ENCODE peak calls at places on chromosome 1, in six cellular contexts. D, L, X, J, S and M are unnamed samples.

GRCh38 chr1:10171105-10171767 is 39.1 kb upstream of the KIF1B start:
- DNase-seq in D (no peak), L (no peak), X (no peak), J (no peak), S (no peak), M (no peak)

GRCh38 chr1:70038025-70038424 is 167.4 kb downstream of the LRRC40 start:
- DNase-seq in D (no peak), L (peak), X (peak), J (no peak), S (no peak), M (no peak)

GRCh38 chr1:182633657-182634281 is 29.6 kb upstream of the RGS16 start:
- DNase-seq in D (peak), L (no peak), X (no peak), J (no peak), S (no peak), M (no peak)

GRCh38 chr1:156495401-156496140 is 5.0 kb downstream of the MEF2D start:
- DNase-seq in D (no peak), L (peak), X (no peak), J (no peak), S (no peak), M (no peak)

GRCh38 chr1:6602669-6603423 is at the start of gene KLHL21:
- DNase-seq in D (peak), L (peak), X (peak), J (peak), S (peak), M (peak)

GRCh38 chr1:199295102-199295501 is 656.3 kb downstream of the PTPRC start:
- DNase-seq in D (no peak), L (no peak), X (no peak), J (no peak), S (no peak), M (no peak)

GRCh38 chr1:116431870-116432500 is 58.9 kb downstream of the ATP1A1 start:
- DNase-seq in D (no peak), L (no peak), X (no peak), J (no peak), S (no peak), M (no peak)

GRCh38 chr1:94020764-94021579 is 100.0 kb downstream of the ABCA4 start:
- DNase-seq in D (no peak), L (peak), X (peak), J (no peak), S (no peak), M (no peak)

GRCh38 chr1:246588322-246588721 is 22.1 kb downstream of the CNST start:
- DNase-seq in D (no peak), L (peak), X (peak), J (no peak), S (no peak), M (no peak)

GRCh38 chr1:237103021-237103420 is 61.0 kb downstream of the RYR2 start:
- DNase-seq in D (no peak), L (no peak), X (no peak), J (no peak), S (no peak), M (no peak)

DNA sequence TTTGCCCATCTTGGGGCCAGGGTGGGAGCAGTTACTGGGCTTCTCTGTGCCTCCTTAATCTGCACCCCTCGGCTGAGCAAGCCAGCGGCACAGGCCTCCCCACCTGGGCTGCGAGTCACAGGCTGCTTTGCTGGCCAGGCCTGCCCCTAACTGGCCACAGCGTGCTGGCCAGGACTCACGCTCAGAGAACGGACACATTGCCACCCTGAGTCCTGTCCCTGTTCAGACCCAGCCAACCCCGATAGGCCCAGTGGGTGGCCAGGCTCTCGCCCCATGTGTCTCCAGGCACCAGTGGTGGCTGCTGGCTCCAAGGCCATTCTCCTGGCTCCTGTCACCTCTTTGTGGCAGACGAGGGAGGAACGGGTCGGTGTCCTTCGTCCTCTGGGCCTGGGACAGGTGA is 61.3 kb downstream of the MORN1 start:
- DNase-seq in D (no peak), L (no peak), X (no peak), J (no peak), S (no peak), M (no peak)
- TF ChIP-seq CTCF in D (no peak), L (no peak), X (no peak), J (no peak), S (no peak), M (no peak)

GRCh38 chr1:90347366-90347765 is 352.5 kb downstream of the ZNF326 start:
- DNase-seq in D (no peak), L (no peak), X (no peak), J (no peak), S (no peak), M (no peak)

GRCh38 chr1:90348934-90349333 is 354.0 kb downstream of the ZNF326 start:
- DNase-seq in D (no peak), L (no peak), X (no peak), J (no peak), S (no peak), M (no peak)

GRCh38 chr1:90351019-90351418 is 356.1 kb downstream of the ZNF326 start:
- DNase-seq in D (no peak), L (no peak), X (no peak), J (no peak), S (no peak), M (no peak)

GRCh38 chr1:90346757-90347156 is 351.8 kb downstream of the ZNF326 start:
- DNase-seq in D (no peak), L (no peak), X (no peak), J (no peak), S (no peak), M (no peak)

DNA sequence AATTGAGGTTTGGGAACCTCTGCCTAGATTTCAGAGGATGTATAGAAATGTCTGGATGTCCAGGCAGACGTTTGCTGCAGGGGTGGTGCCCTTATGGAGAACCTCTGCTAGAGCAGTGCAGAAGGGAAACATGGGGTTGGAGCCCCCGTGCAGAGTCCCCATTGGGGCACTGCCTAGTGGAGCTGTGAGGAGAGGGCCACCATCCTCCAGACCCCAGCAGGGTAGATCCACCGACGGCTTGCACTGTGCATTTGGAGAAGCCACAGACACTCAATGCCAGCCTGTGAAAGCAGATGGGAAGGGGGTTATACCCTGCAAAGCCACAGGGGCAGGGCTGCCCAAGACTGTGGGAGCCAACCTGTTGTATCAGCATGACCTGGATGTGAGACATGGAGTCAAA is 354.6 kb downstream of the ZNF326 start:
- DNase-seq in D (no peak), L (no peak), X (no peak), J (no peak), S (no peak), M (no peak)
- TF ChIP-seq CTCF in D (no peak), L (no peak), X (no peak), J (no peak), S (no peak), M (no peak)

GRCh38 chr1:200346744-200347143 is 63.1 kb downstream of the ZNF281 start:
- DNase-seq in D (no peak), L (peak), X (peak), J (no peak), S (no peak), M (no peak)

GRCh38 chr1:200355815-200356214 is 54.0 kb downstream of the ZNF281 start:
- DNase-seq in D (no peak), L (no peak), X (no peak), J (no peak), S (no peak), M (no peak)

GRCh38 chr1:200353232-200353631 is 56.6 kb downstream of the ZNF281 start:
- DNase-seq in D (no peak), L (peak), X (no peak), J (no peak), S (no peak), M (no peak)

GRCh38 chr1:200354243-200354642 is 55.6 kb downstream of the ZNF281 start:
- DNase-seq in D (no peak), L (peak), X (no peak), J (no peak), S (no peak), M (no peak)

DNA sequence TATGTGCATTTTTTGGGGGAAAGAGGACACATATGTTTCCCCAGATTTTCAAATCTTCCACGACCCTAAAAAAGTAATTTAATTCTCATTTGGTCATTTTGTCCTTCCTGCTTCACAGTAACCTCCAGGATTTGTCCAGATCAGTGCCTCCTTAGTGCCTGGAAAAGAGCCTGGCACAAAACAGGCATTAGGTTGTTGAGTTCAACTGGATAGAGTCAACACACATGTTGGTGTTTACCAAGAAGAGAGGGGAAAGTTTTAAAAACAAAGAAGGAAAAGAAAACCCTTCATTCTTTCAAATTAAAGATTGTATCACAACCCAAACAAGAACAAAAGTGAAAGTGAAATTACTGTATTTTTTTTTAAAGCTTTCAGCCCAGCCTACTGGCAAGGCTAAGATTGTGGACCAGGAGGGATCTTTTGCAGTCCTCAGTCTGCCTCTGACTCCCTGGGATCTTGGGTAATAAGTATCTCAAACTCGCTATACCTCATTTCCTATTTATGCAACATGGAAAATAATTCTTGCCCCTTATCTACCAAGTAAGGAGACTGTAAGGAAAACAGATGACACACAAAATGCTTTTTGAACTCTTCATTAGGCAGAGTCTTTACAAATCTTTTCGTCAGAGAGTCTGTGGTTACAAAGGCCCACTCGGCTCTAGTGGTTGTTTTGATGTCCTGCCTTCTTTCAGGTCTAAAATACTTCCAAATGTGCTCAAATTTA is 57.8 kb downstream of the ZNF281 start:
- DNase-seq in D (no peak), L (peak), X (peak), J (no peak), S (no peak), M (no peak)
- TF ChIP-seq CTCF in D (no peak), L (peak), X (peak), J (no peak), S (no peak), M (no peak)

GRCh38 chr1:229231754-229232119 is 39.2 kb upstream of the RAB4A start:
- DNase-seq in D (no peak), L (no peak), X (no peak), J (no peak), S (no peak), M (no peak)
- TF ChIP-seq CTCF in D (no peak), L (no peak), X (no peak), J (no peak), S (no peak), M (no peak)

GRCh38 chr1:226062558-226063361 is at the start of gene H3-3A:
- DNase-seq in D (peak), L (peak), X (peak), J (peak), S (peak), M (peak)
- TF ChIP-seq CTCF in D (no peak), L (no peak), X (no peak), J (no peak), S (no peak), M (no peak)